ENCODE peak calls at places on chromosomes 6 and 20, in eight cellular contexts. F is ELF-1; S is NCI-H2081; E is stimulated activated CD4-positive, alpha-beta T cell treated with anti-CD3 and anti-CD28 coated beads, Interleukin-12 subunit alpha, Interleukin-12 subunit beta, amount 100 ng/mL, for 4 hours; J is neural crest cell; Y is Calu3; X is stimulated activated CD8-positive, alpha-beta memory T cell treated with anti-CD3 and anti-CD28 coated beads, Interleukin-7, amount 100 ng/mL, for 4 hours; T is GM04504. H is an unnamed sample.

GRCh38 chr20:35992713-35993335 is 24.4 kb downstream of the CNBD2 start:
- DNase-seq in X (peak), E (peak), F (peak), Y (peak), S (peak), J (peak), T (no peak), H (peak)

GRCh38 chr6:35089935-35090505 is 51.1 kb downstream of the TCP11 start:
- DNase-seq in E (no peak), T (no peak), S (no peak), F (no peak), Y (no peak), J (no peak), X (no peak), H (peak)

GRCh38 chr6:164151161-164151728 is 736.7 kb downstream of the QKI start:
- DNase-seq in T (no peak), X (no peak), F (no peak), E (no peak), Y (no peak), J (peak), S (peak), H (peak)

GRCh38 chr20:35299780-35300179 is 7.6 kb upstream of the FAM83C start:
- DNase-seq in E (no peak), F (no peak), X (no peak), S (no peak), J (no peak), T (no peak), Y (no peak), H (no peak)

GRCh38 chr6:37137881-37138568 is 31.9 kb upstream of the PIM1 start:
- DNase-seq in F (no peak), J (no peak), Y (no peak), S (no peak), X (no peak), T (no peak), E (no peak), H (peak)

GRCh38 chr20:38892091-38892981 is 33.9 kb upstream of the FAM83D start:
- DNase-seq in T (no peak), F (no peak), J (no peak), E (no peak), X (no peak), S (no peak), Y (no peak), H (no peak)

GRCh38 chr20:37095108-37095608 is 639 bp downstream of the RBL1 start:
- DNase-seq in J (no peak), E (peak), F (no peak), S (peak), X (peak), Y (peak), T (no peak), H (no peak)

GRCh38 chr20:25258463-25258805 is 10.5 kb downstream of the PYGB start:
- DNase-seq in J (no peak), T (no peak), F (no peak), E (no peak), S (no peak), X (no peak), Y (no peak), H (no peak)

GRCh38 chr6:144417686-144418085 is 132.6 kb downstream of the UTRN start:
- DNase-seq in J (no peak), T (no peak), F (no peak), Y (no peak), X (no peak), S (no peak), E (no peak), H (no peak)

GRCh38 chr6:127618729-127619128 is 41.8 kb downstream of the C6orf58 start:
- DNase-seq in S (no peak), T (no peak), Y (no peak), E (no peak), X (no peak), J (no peak), F (no peak), H (no peak)

GRCh38 chr20:59173938-59174496 is 10.4 kb downstream of the ZNF831 start:
- DNase-seq in J (no peak), T (no peak), Y (no peak), X (no peak), E (no peak), S (no peak), F (peak), H (no peak)

GRCh38 chr6:50030777-50031562 is 9.2 kb upstream of the DEFB110 start:
- DNase-seq in E (no peak), Y (no peak), J (peak), F (peak), S (peak), X (no peak), T (peak), H (no peak)

GRCh38 chr6:79813854-79814477 is 133.4 kb downstream of the ELOVL4 start:
- DNase-seq in J (peak), X (peak), Y (peak), S (peak), E (peak), T (peak), F (peak), H (peak)

GRCh38 chr6:53044071-53044470 is 21.1 kb upstream of the FBXO9 start:
- DNase-seq in T (no peak), X (no peak), J (no peak), F (peak), E (no peak), S (no peak), Y (no peak), H (no peak)

GRCh38 chr20:63183422-63184146 is 32.3 kb downstream of the YTHDF1 start:
- DNase-seq in E (peak), Y (peak), S (peak), F (peak), J (peak), T (no peak), X (no peak), H (no peak)

GRCh38 chr20:38806855-38807655 is 1.6 kb downstream of the PPP1R16B start:
- DNase-seq in J (no peak), X (peak), E (peak), F (peak), T (no peak), S (no peak), Y (no peak), H (no peak)

GRCh38 chr20:53739799-53740785 is 146.5 kb upstream of the ZNF217 start:
- DNase-seq in F (no peak), E (no peak), Y (peak), T (no peak), X (no peak), J (no peak), S (no peak), H (no peak)

GRCh38 chr6:15417811-15418210 is 171.9 kb downstream of the JARID2 start:
- DNase-seq in J (no peak), F (no peak), Y (no peak), T (no peak), S (no peak), E (peak), X (no peak), H (no peak)

GRCh38 chr6:138034229-138034628 is 73.0 kb downstream of the PERP start:
- DNase-seq in E (no peak), T (no peak), X (no peak), J (no peak), Y (no peak), S (no peak), F (no peak), H (no peak)

GRCh38 chr6:41712651-41713103 is 22.7 kb downstream of the TFEB start:
- DNase-seq in T (no peak), F (no peak), S (peak), J (no peak), E (no peak), X (no peak), Y (peak), H (no peak)

GRCh38 chr6:37971711-37972410 is 152.3 kb downstream of the ZFAND3 start:
- DNase-seq in X (no peak), Y (no peak), J (no peak), T (no peak), F (no peak), S (no peak), E (no peak), H (no peak)

GRCh38 chr6:142946924-142947701 is 2.1 kb upstream of the HIVEP2 start:
- DNase-seq in J (peak), T (peak), Y (peak), X (peak), E (peak), F (peak), S (peak), H (no peak)

GRCh38 chr20:44011251-44011940 is 96.7 kb downstream of the TOX2 start:
- DNase-seq in S (no peak), T (no peak), J (no peak), F (no peak), X (no peak), Y (no peak), E (no peak), H (no peak)